ENCODE peak calls at places on chromosome 12, in six cellular contexts. F, T, U, L, N and O are unnamed samples.

GRCh38 chr12:71061451-71061850 is 96.3 kb downstream of the TSPAN8 start:
- DNase-seq in N (no peak), L (no peak), T (no peak), U (no peak), F (no peak), O (no peak)

GRCh38 chr12:102702447-102703114 is 214.5 kb downstream of the PAH start:
- DNase-seq in T (no peak), N (peak), U (peak), L (peak), F (peak), O (peak)

GRCh38 chr12:11949738-11950403 is 120.9 kb upstream of the BCL2L14 start:
- DNase-seq in N (no peak), T (no peak), F (no peak), L (no peak), U (no peak), O (no peak)

GRCh38 chr12:56808954-56809353 is 45.8 kb downstream of the HSD17B6 start:
- DNase-seq in N (no peak), U (no peak), L (no peak), F (no peak), T (no peak), O (no peak)

GRCh38 chr12:4975574-4975973 is 65.9 kb downstream of the KCNA1 start:
- DNase-seq in L (peak), N (no peak), U (no peak), F (peak), T (no peak), O (no peak)

GRCh38 chr12:92503977-92504966 is 198.5 kb upstream of the PLEKHG7 start:
- DNase-seq in U (peak), L (no peak), F (no peak), N (no peak), T (peak), O (no peak)

GRCh38 chr12:52010152-52010622 is 3.4 kb downstream of the TAMALIN start:
- DNase-seq in N (no peak), U (peak), F (no peak), T (peak), L (peak), O (peak)

GRCh38 chr12:109518820-109519665 is 41.6 kb downstream of the UBE3B start:
- DNase-seq in F (peak), N (peak), L (peak), T (peak), U (peak), O (peak)

GRCh38 chr12:117646595-117646994 is 285.2 kb upstream of the NOS1 start:
- DNase-seq in L (no peak), T (no peak), U (no peak), N (no peak), F (no peak), O (no peak)

GRCh38 chr12:2250797-2251196 is 198.0 kb downstream of the CACNA1C start:
- DNase-seq in N (no peak), F (no peak), L (no peak), T (no peak), U (no peak), O (no peak)

GRCh38 chr12:2138871-2139308 is 86.1 kb downstream of the CACNA1C start:
- DNase-seq in T (no peak), N (no peak), L (no peak), F (no peak), U (no peak), O (no peak)

GRCh38 chr12:28536088-28536487 is 345.8 kb downstream of the CCDC91 start:
- DNase-seq in T (no peak), L (no peak), U (no peak), F (no peak), N (peak), O (no peak)

GRCh38 chr12:74539765-74540526 is 2.3 kb downstream of the ATXN7L3B start:
- DNase-seq in L (peak), T (no peak), U (peak), N (no peak), F (no peak), O (no peak)

GRCh38 chr12:1093166-1093751 is 102.2 kb downstream of the ERC1 start:
- DNase-seq in U (no peak), N (no peak), L (peak), T (no peak), F (peak), O (peak)

GRCh38 chr12:51323317-51323960 is 535 bp downstream of the BIN2 start:
- DNase-seq in T (no peak), L (no peak), U (no peak), F (no peak), N (no peak), O (no peak)

GRCh38 chr12:94603434-94604068 is 46.8 kb downstream of the TMCC3 start:
- DNase-seq in F (peak), U (no peak), L (no peak), T (peak), N (no peak), O (no peak)

GRCh38 chr12:104998423-104999346 is 12.6 kb downstream of the NOPCHAP1 start:
- DNase-seq in F (no peak), T (no peak), N (no peak), U (no peak), L (no peak), O (no peak)

GRCh38 chr12:67646775-67647174 is 1.8 kb upstream of the DYRK2 start:
- DNase-seq in L (no peak), U (no peak), F (no peak), N (no peak), T (no peak), O (no peak)

GRCh38 chr12:86249856-86250255 is 6.3 kb downstream of the MGAT4C start:
- DNase-seq in F (no peak), N (no peak), L (peak), T (no peak), U (no peak), O (no peak)